ENCODE peak calls at places on chromosomes 7 and 10, in nine cellular contexts. One of them, this sample, is unnamed.
A peak's percentile ranks its signal among the peaks of the same experiment; 100 is the strongest.

GRCh38 chr10:26365681-26366327 is 72.3 kb upstream of the APBB1IP start:
- DNase-seq in BE2C: no peak
- DNase-seq in AG04450: no peak
- DNase-seq in fibroblast of lung: no peak
- DNase-seq in mucosa of descending colon: no peak
- DNase-seq in heart right ventricle: no peak
- DNase-seq in epithelial cell of esophagus: peak; percentile 19
- DNase-seq in mammary epithelial cell: peak; percentile 16
- DNase-seq in AG10803: no peak
- DNase-seq in this sample: no peak

GRCh38 chr7:56121440-56121839 is 5.2 kb upstream of the NUPR2 start:
- DNase-seq in BE2C: no peak
- DNase-seq in AG04450: no peak
- DNase-seq in fibroblast of lung: no peak
- DNase-seq in mucosa of descending colon: no peak
- DNase-seq in heart right ventricle: no peak
- DNase-seq in epithelial cell of esophagus: no peak
- DNase-seq in mammary epithelial cell: no peak
- DNase-seq in AG10803: no peak
- DNase-seq in this sample: no peak

GRCh38 chr7:101362334-101363195 is at the start of gene COL26A1:
- DNase-seq in BE2C: peak; percentile 45
- DNase-seq in AG04450: no peak
- DNase-seq in fibroblast of lung: peak; percentile 6
- DNase-seq in mucosa of descending colon: peak; percentile 21
- DNase-seq in heart right ventricle: peak; percentile 35
- DNase-seq in epithelial cell of esophagus: no peak
- DNase-seq in mammary epithelial cell: no peak
- DNase-seq in AG10803: no peak
- DNase-seq in this sample: no peak

GRCh38 chr7:4211261-4211660 is 470.8 kb upstream of the FOXK1 start:
- DNase-seq in BE2C: no peak
- DNase-seq in AG04450: no peak
- DNase-seq in fibroblast of lung: no peak
- DNase-seq in mucosa of descending colon: no peak
- DNase-seq in heart right ventricle: no peak
- DNase-seq in epithelial cell of esophagus: no peak
- DNase-seq in mammary epithelial cell: no peak
- DNase-seq in AG10803: no peak
- DNase-seq in this sample: no peak

GRCh38 chr10:98172073-98172472 is 37.6 kb downstream of the R3HCC1L start:
- DNase-seq in BE2C: no peak
- DNase-seq in AG04450: no peak
- DNase-seq in fibroblast of lung: peak; percentile 19
- DNase-seq in mucosa of descending colon: no peak
- DNase-seq in heart right ventricle: no peak
- DNase-seq in epithelial cell of esophagus: no peak
- DNase-seq in mammary epithelial cell: no peak
- DNase-seq in AG10803: peak; percentile 84
- DNase-seq in this sample: no peak

GRCh38 chr10:103877861-103878260 is 22.5 kb upstream of the SH3PXD2A start:
- DNase-seq in BE2C: no peak
- DNase-seq in AG04450: no peak
- DNase-seq in fibroblast of lung: no peak
- DNase-seq in mucosa of descending colon: no peak
- DNase-seq in heart right ventricle: no peak
- DNase-seq in epithelial cell of esophagus: no peak
- DNase-seq in mammary epithelial cell: no peak
- DNase-seq in AG10803: no peak
- DNase-seq in this sample: no peak

GRCh38 chr10:23155166-23155565 is 36.9 kb upstream of the PTF1A start:
- DNase-seq in BE2C: no peak
- DNase-seq in AG04450: no peak
- DNase-seq in fibroblast of lung: no peak
- DNase-seq in mucosa of descending colon: no peak
- DNase-seq in heart right ventricle: no peak
- DNase-seq in epithelial cell of esophagus: peak; percentile 35
- DNase-seq in mammary epithelial cell: no peak
- DNase-seq in AG10803: peak; percentile 6
- DNase-seq in this sample: no peak

GRCh38 chr7:55476071-55476803 is 96.1 kb downstream of the VOPP1 start:
- DNase-seq in BE2C: no peak
- DNase-seq in AG04450: peak; percentile 26
- DNase-seq in fibroblast of lung: peak; percentile 55
- DNase-seq in mucosa of descending colon: no peak
- DNase-seq in heart right ventricle: no peak
- DNase-seq in epithelial cell of esophagus: no peak
- DNase-seq in mammary epithelial cell: no peak
- DNase-seq in AG10803: peak; percentile 69
- DNase-seq in this sample: no peak

GRCh38 chr10:78997635-78998618 is 70.8 kb upstream of the ZMIZ1 start:
- DNase-seq in BE2C: no peak
- DNase-seq in AG04450: no peak
- DNase-seq in fibroblast of lung: no peak
- DNase-seq in mucosa of descending colon: no peak
- DNase-seq in heart right ventricle: no peak
- DNase-seq in epithelial cell of esophagus: peak; percentile 39
- DNase-seq in mammary epithelial cell: no peak
- DNase-seq in AG10803: no peak
- DNase-seq in this sample: no peak

GRCh38 chr10:79002336-79002735 is 66.4 kb upstream of the ZMIZ1 start:
- DNase-seq in BE2C: no peak
- DNase-seq in AG04450: no peak
- DNase-seq in fibroblast of lung: no peak
- DNase-seq in mucosa of descending colon: no peak
- DNase-seq in heart right ventricle: no peak
- DNase-seq in epithelial cell of esophagus: no peak
- DNase-seq in mammary epithelial cell: no peak
- DNase-seq in AG10803: no peak
- DNase-seq in this sample: no peak

GRCh38 chr10:79004311-79004710 is 64.5 kb upstream of the ZMIZ1 start:
- DNase-seq in BE2C: no peak
- DNase-seq in AG04450: no peak
- DNase-seq in fibroblast of lung: no peak
- DNase-seq in mucosa of descending colon: no peak
- DNase-seq in heart right ventricle: no peak
- DNase-seq in epithelial cell of esophagus: peak; percentile 52
- DNase-seq in mammary epithelial cell: peak; percentile 6
- DNase-seq in AG10803: no peak
- DNase-seq in this sample: no peak

GRCh38 chr10:79003183-79004100 is 65.3 kb upstream of the ZMIZ1 start:
- DNase-seq in BE2C: peak; percentile 62
- DNase-seq in AG04450: no peak
- DNase-seq in fibroblast of lung: no peak
- DNase-seq in mucosa of descending colon: no peak
- DNase-seq in heart right ventricle: peak; percentile 29
- DNase-seq in epithelial cell of esophagus: no peak
- DNase-seq in mammary epithelial cell: no peak
- DNase-seq in AG10803: no peak
- DNase-seq in this sample: no peak

GRCh38 chr10:79001082-79001885 is 67.5 kb upstream of the ZMIZ1 start:
- DNase-seq in BE2C: no peak
- DNase-seq in AG04450: no peak
- DNase-seq in fibroblast of lung: no peak
- DNase-seq in mucosa of descending colon: no peak
- DNase-seq in heart right ventricle: no peak
- DNase-seq in epithelial cell of esophagus: no peak
- DNase-seq in mammary epithelial cell: no peak
- DNase-seq in AG10803: peak; percentile 33
- DNase-seq in this sample: no peak
- TF ChIP-seq CTCF in BE2C: no peak
- TF ChIP-seq CTCF in AG04450: no peak
- TF ChIP-seq CTCF in fibroblast of lung: no peak
- TF ChIP-seq CTCF in mucosa of descending colon: no peak
- TF ChIP-seq CTCF in heart right ventricle: no peak
- TF ChIP-seq CTCF in epithelial cell of esophagus: no peak
- TF ChIP-seq CTCF in mammary epithelial cell: no peak
- TF ChIP-seq CTCF in AG10803: no peak
- TF ChIP-seq CTCF in this sample: no peak

GRCh38 chr7:149872419-149873073 is 1.2 kb upstream of the ATP6V0E2 start:
- DNase-seq in BE2C: peak; percentile 86
- DNase-seq in AG04450: no peak
- DNase-seq in fibroblast of lung: peak; percentile 85
- DNase-seq in mucosa of descending colon: peak; percentile 77
- DNase-seq in heart right ventricle: peak; percentile 75
- DNase-seq in epithelial cell of esophagus: peak; percentile 66
- DNase-seq in mammary epithelial cell: peak; percentile 63
- DNase-seq in AG10803: peak; percentile 85
- DNase-seq in this sample: no peak

GRCh38 chr7:149874644-149875028 is 867 bp downstream of the ATP6V0E2 start:
- DNase-seq in BE2C: no peak
- DNase-seq in AG04450: no peak
- DNase-seq in fibroblast of lung: no peak
- DNase-seq in mucosa of descending colon: no peak
- DNase-seq in heart right ventricle: no peak
- DNase-seq in epithelial cell of esophagus: no peak
- DNase-seq in mammary epithelial cell: no peak
- DNase-seq in AG10803: no peak
- DNase-seq in this sample: no peak

GRCh38 chr7:149873074-149873967 is 448 bp upstream of the ATP6V0E2 start:
- DNase-seq in BE2C: peak; percentile 98
- DNase-seq in AG04450: peak; percentile 76
- DNase-seq in fibroblast of lung: peak; percentile 90
- DNase-seq in mucosa of descending colon: peak; percentile 93
- DNase-seq in heart right ventricle: peak; percentile 97
- DNase-seq in epithelial cell of esophagus: peak; percentile 95
- DNase-seq in mammary epithelial cell: peak; percentile 89
- DNase-seq in AG10803: peak; percentile 88
- DNase-seq in this sample: peak; percentile 75

GRCh38 chr7:149875396-149875795 is 1.6 kb downstream of the ATP6V0E2 start:
- DNase-seq in BE2C: no peak
- DNase-seq in AG04450: no peak
- DNase-seq in fibroblast of lung: no peak
- DNase-seq in mucosa of descending colon: no peak
- DNase-seq in heart right ventricle: no peak
- DNase-seq in epithelial cell of esophagus: no peak
- DNase-seq in mammary epithelial cell: no peak
- DNase-seq in AG10803: no peak
- DNase-seq in this sample: no peak

DNA sequence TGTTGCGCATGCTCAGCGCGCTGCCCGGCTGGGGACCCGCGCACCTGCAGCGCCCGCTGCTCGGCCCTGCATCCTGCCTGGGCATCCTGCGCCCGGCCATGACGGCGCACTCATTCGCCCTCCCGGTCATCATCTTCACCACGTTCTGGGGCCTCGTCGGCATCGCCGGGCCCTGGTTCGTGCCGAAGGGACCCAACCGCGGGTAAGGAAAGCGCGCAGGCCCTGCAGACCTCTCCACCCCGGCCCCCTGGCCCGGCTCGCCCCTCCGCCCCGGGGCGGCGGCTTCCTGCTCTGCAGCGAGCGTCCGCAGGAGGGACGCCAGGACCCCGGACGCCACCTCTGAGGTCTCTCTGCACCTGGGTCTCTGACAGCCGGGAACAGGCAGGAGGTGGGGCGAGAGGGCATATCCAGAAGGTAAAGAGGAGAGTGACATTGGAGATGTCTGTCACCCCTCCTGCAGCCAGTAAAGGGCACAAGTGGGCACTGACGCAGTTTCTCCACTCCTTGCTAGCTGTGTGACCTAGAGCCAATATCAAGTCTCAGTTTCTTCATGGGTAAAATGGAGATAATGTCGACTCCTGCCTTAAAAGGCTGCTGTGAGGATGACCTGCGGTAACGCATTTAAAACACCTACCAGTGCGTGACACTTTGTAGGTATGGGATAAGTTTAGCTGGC is at the start of gene ATP6V0E2:
- DNase-seq in BE2C: no peak
- DNase-seq in AG04450: no peak
- DNase-seq in fibroblast of lung: no peak
- DNase-seq in mucosa of descending colon: no peak
- DNase-seq in heart right ventricle: no peak
- DNase-seq in epithelial cell of esophagus: no peak
- DNase-seq in mammary epithelial cell: no peak
- DNase-seq in AG10803: no peak
- DNase-seq in this sample: no peak
- H3K4me3 ChIP-seq in BE2C: peak within 1 kb of the TSS; percentile 80
- H3K4me3 ChIP-seq in AG04450: peak within 1 kb of the TSS; percentile 78
- H3K4me3 ChIP-seq in fibroblast of lung: peak within 1 kb of the TSS; percentile 77
- H3K4me3 ChIP-seq in mucosa of descending colon: peak within 1 kb of the TSS; percentile 50
- H3K4me3 ChIP-seq in heart right ventricle: peak within 1 kb of the TSS; percentile 91
- H3K4me3 ChIP-seq in epithelial cell of esophagus: peak within 1 kb of the TSS; percentile 65
- H3K4me3 ChIP-seq in mammary epithelial cell: peak within 1 kb of the TSS; percentile 87
- H3K4me3 ChIP-seq in AG10803: peak within 1 kb of the TSS; percentile 72
- H3K4me3 ChIP-seq in this sample: peak within 1 kb of the TSS; percentile 86

GRCh38 chr10:97063271-97063982 is 122.3 kb downstream of the SLIT1 start:
- DNase-seq in BE2C: no peak
- DNase-seq in AG04450: no peak
- DNase-seq in fibroblast of lung: no peak
- DNase-seq in mucosa of descending colon: no peak
- DNase-seq in heart right ventricle: no peak
- DNase-seq in epithelial cell of esophagus: no peak
- DNase-seq in mammary epithelial cell: no peak
- DNase-seq in AG10803: no peak
- DNase-seq in this sample: no peak

GRCh38 chr10:97066877-97067555 is 118.7 kb downstream of the SLIT1 start:
- DNase-seq in BE2C: no peak
- DNase-seq in AG04450: no peak
- DNase-seq in fibroblast of lung: no peak
- DNase-seq in mucosa of descending colon: no peak
- DNase-seq in heart right ventricle: no peak
- DNase-seq in epithelial cell of esophagus: no peak
- DNase-seq in mammary epithelial cell: no peak
- DNase-seq in AG10803: no peak
- DNase-seq in this sample: no peak

GRCh38 chr10:97065686-97066679 is 119.8 kb downstream of the SLIT1 start:
- DNase-seq in BE2C: no peak
- DNase-seq in AG04450: no peak
- DNase-seq in fibroblast of lung: no peak
- DNase-seq in mucosa of descending colon: no peak
- DNase-seq in heart right ventricle: no peak
- DNase-seq in epithelial cell of esophagus: no peak
- DNase-seq in mammary epithelial cell: no peak
- DNase-seq in AG10803: no peak
- DNase-seq in this sample: no peak

GRCh38 chr10:97063983-97064837 is 121.5 kb downstream of the SLIT1 start:
- DNase-seq in BE2C: no peak
- DNase-seq in AG04450: no peak
- DNase-seq in fibroblast of lung: no peak
- DNase-seq in mucosa of descending colon: no peak
- DNase-seq in heart right ventricle: no peak
- DNase-seq in epithelial cell of esophagus: no peak
- DNase-seq in mammary epithelial cell: no peak
- DNase-seq in AG10803: no peak
- DNase-seq in this sample: no peak

DNA sequence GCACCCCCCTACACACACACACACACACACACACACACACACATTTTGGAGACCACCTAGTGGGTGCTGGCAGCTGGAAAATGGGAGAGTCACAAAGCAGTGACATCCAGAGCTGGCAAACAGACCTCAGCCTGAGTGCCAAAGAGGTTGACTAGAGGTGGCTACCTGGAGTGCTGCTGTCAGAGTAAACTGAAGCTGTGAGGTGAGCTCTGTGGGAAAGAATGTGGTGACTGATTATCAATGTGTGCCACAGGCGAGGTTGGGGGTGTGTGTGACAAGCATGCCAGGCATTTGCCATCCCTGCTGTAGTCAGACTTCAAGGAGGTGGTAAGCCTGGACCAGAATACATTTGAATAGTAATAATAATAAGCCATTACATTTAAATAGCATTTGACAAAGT is 120.6 kb downstream of the SLIT1 start:
- DNase-seq in BE2C: no peak
- DNase-seq in AG04450: no peak
- DNase-seq in fibroblast of lung: no peak
- DNase-seq in mucosa of descending colon: no peak
- DNase-seq in heart right ventricle: no peak
- DNase-seq in epithelial cell of esophagus: peak; percentile 88
- DNase-seq in mammary epithelial cell: peak; percentile 52
- DNase-seq in AG10803: no peak
- DNase-seq in this sample: no peak
- TF ChIP-seq CTCF in BE2C: no peak
- TF ChIP-seq CTCF in AG04450: no peak
- TF ChIP-seq CTCF in fibroblast of lung: no peak
- TF ChIP-seq CTCF in mucosa of descending colon: no peak
- TF ChIP-seq CTCF in heart right ventricle: no peak
- TF ChIP-seq CTCF in epithelial cell of esophagus: no peak
- TF ChIP-seq CTCF in mammary epithelial cell: no peak
- TF ChIP-seq CTCF in AG10803: no peak
- TF ChIP-seq CTCF in this sample: no peak

GRCh38 chr7:98211676-98212531 is 665 bp downstream of the BHLHA15 start:
- DNase-seq in BE2C: no peak
- DNase-seq in AG04450: no peak
- DNase-seq in fibroblast of lung: no peak
- DNase-seq in mucosa of descending colon: no peak
- DNase-seq in heart right ventricle: no peak
- DNase-seq in epithelial cell of esophagus: no peak
- DNase-seq in mammary epithelial cell: no peak
- DNase-seq in AG10803: no peak
- DNase-seq in this sample: no peak
- H3K4me3 ChIP-seq in BE2C: peak overlapping the region; percentile 14
- H3K4me3 ChIP-seq in AG04450: peak overlapping the region; percentile 45
- H3K4me3 ChIP-seq in fibroblast of lung: no peak overlapping the region
- H3K4me3 ChIP-seq in mucosa of descending colon: no peak overlapping the region
- H3K4me3 ChIP-seq in heart right ventricle: no peak overlapping the region
- H3K4me3 ChIP-seq in epithelial cell of esophagus: no peak overlapping the region
- H3K4me3 ChIP-seq in mammary epithelial cell: no peak overlapping the region
- H3K4me3 ChIP-seq in AG10803: no peak overlapping the region
- H3K4me3 ChIP-seq in this sample: peak overlapping the region; percentile 78

This sample was measured in GM12864.